ENCODE peak calls at places on chromosomes 3 and 15, in nine cellular contexts. R is MM.1S, T is cardiac muscle cell, V is breast epithelium, A is thoracic aorta, Q is right atrium auricular region, C is fibroblast of lung, B is A549, Y is Caco-2. S is an unnamed sample. For H3K4me1, the result is how much of the 10 kb centered on the place peaks cover.

GRCh38 chr15:57334257-57334656 is 42.0 kb upstream of the CGNL1 start:
- DNase-seq in R (no peak), T (no peak), V (no peak), A (no peak), Q (no peak), C (peak), B (no peak), Y (no peak), S (no peak)

GRCh38 chr15:70053006-70053702 is 44.6 kb downstream of the TLE3 start:
- DNase-seq in R (no peak), T (no peak), V (no peak), A (no peak), Q (no peak), C (no peak), B (no peak), Y (no peak), S (no peak)

GRCh38 chr3:158447408-158447807 is 123.6 kb upstream of the MLF1 start:
- DNase-seq in R (no peak), T (no peak), V (no peak), A (no peak), Q (no peak), C (no peak), B (no peak), Y (no peak), S (no peak)

GRCh38 chr3:190089711-190090110 is 31.0 kb downstream of the P3H2 start:
- DNase-seq in R (no peak), T (no peak), V (no peak), A (no peak), Q (no peak), C (peak), B (no peak), Y (no peak), S (no peak)

GRCh38 chr3:35639251-35640185 is at the start of gene ARPP21:
- DNase-seq in R (peak), T (peak), V (no peak), A (no peak), Q (no peak), C (no peak), B (peak), Y (no peak), S (no peak)

GRCh38 chr3:101868534-101869464 is 19.5 kb downstream of the NFKBIZ start:
- DNase-seq in R (no peak), T (no peak), V (no peak), A (no peak), Q (peak), C (peak), B (no peak), Y (peak), S (no peak)

GRCh38 chr3:124700880-124701684 is 29.2 kb upstream of the UMPS start:
- DNase-seq in R (no peak), T (no peak), V (no peak), A (no peak), Q (no peak), C (peak), B (no peak), Y (peak), S (no peak)

GRCh38 chr15:80456517-80457497 is 52.6 kb downstream of the ARNT2 start:
- DNase-seq in R (no peak), T (no peak), V (no peak), A (no peak), Q (no peak), C (peak), B (no peak), Y (no peak), S (no peak)

GRCh38 chr15:60844431-60845174 is 365.7 kb upstream of the ICE2 start:
- DNase-seq in R (no peak), T (no peak), V (no peak), A (no peak), Q (no peak), C (no peak), B (no peak), Y (no peak), S (no peak)

GRCh38 chr3:46695177-46695961 is 1.9 kb upstream of the ALS2CL start:
- DNase-seq in R (peak), T (no peak), V (no peak), A (no peak), Q (peak), C (no peak), B (peak), Y (peak), S (peak)

GRCh38 chr15:64344651-64345262 is 11.2 kb downstream of the CSNK1G1 start:
- DNase-seq in R (no peak), T (no peak), V (no peak), A (no peak), Q (no peak), C (peak), B (no peak), Y (no peak), S (no peak)

GRCh38 chr3:155391583-155391982 is 98.1 kb upstream of the STRIT1 start:
- DNase-seq in R (no peak), T (no peak), V (peak), A (no peak), Q (no peak), C (peak), B (peak), Y (peak), S (no peak)

GRCh38 chr3:166519443-166519842 is 682.2 kb upstream of the BCHE start:
- DNase-seq in R (no peak), T (no peak), V (no peak), A (no peak), Q (no peak), C (no peak), B (no peak), Y (no peak), S (no peak)

GRCh38 chr15:43776101-43776717 is 557 bp downstream of the ELL3 start:
- DNase-seq in R (no peak), T (peak), V (no peak), A (no peak), Q (no peak), C (no peak), B (no peak), Y (no peak), S (no peak)

GRCh38 chr15:39663684-39664083 is 82.8 kb downstream of the THBS1 start:
- DNase-seq in R (no peak), T (no peak), V (no peak), A (no peak), Q (no peak), C (peak), B (no peak), Y (no peak), S (no peak)

GRCh38 chr15:66287461-66288055 is 5.8 kb upstream of the DIS3L start:
- DNase-seq in R (peak), T (peak), V (no peak), A (no peak), Q (no peak), C (no peak), B (peak), Y (peak), S (no peak)

GRCh38 chr3:30098656-30099454 is 507.5 kb upstream of the TGFBR2 start:
- DNase-seq in R (no peak), T (no peak), V (no peak), A (no peak), Q (no peak), C (peak), B (no peak), Y (no peak), S (no peak)

GRCh38 chr3:120496278-120496975 is 45.6 kb upstream of the FSTL1 start:
- DNase-seq in R (no peak), T (no peak), V (no peak), A (no peak), Q (no peak), C (peak), B (peak), Y (no peak), S (no peak)

GRCh38 chr15:95405447-95405846 is 925.1 kb upstream of the NR2F2 start:
- DNase-seq in R (no peak), T (no peak), V (no peak), A (no peak), Q (no peak), C (peak), B (no peak), Y (no peak), S (no peak)

GRCh38 chr3:112926000-112926399 is 48.9 kb downstream of the CD200R1 start:
- DNase-seq in R (no peak), T (no peak), V (no peak), A (no peak), Q (no peak), C (no peak), B (no peak), Y (no peak), S (no peak)

GRCh38 chr3:112930771-112931170 is 44.1 kb downstream of the CD200R1 start:
- DNase-seq in R (no peak), T (no peak), V (no peak), A (no peak), Q (no peak), C (peak), B (no peak), Y (no peak), S (no peak)

GRCh38 chr3:112925560-112925959 is 49.3 kb downstream of the CD200R1 start:
- DNase-seq in R (no peak), T (no peak), V (no peak), A (no peak), Q (no peak), C (no peak), B (no peak), Y (no peak), S (no peak)
- H3K4me3 ChIP-seq in R (no peak), T (no peak), V (no peak), A (no peak), Q (no peak), C (no peak), B (no peak), Y (no peak), S (no peak)

GRCh38 chr3:71062920-71063767 is 520.4 kb downstream of the FOXP1 start:
- DNase-seq in R (peak), T (no peak), V (no peak), A (no peak), Q (no peak), C (peak), B (no peak), Y (no peak), S (no peak)
- H3K4me1 ChIP-seq in R (under half), T (half or more), V (under half), A (under half), Q (half or more), C (under half), B (half or more), Y (half or more), S (under half)

DNA sequence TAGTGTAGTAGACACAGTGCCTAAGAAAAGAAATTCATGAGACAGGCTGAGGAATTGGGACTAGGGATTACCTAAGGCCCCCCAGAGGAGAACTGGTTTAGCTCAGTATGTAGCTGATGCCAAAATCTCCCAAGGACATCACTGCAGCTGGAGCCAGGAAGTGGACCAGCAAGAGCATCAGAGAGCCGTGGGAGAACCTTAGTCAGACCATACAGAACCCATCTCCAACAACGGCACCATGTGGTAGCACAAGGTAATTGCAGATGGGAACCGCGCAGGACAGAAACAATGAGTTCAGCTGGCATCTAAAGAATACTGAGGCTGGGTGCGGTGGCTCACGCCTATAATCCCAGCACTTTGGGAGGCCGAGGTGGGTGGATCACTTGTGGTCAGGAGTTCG is 81.7 kb downstream of the WNT5A start:
- DNase-seq in R (no peak), T (peak), V (no peak), A (no peak), Q (no peak), C (peak), B (no peak), Y (peak), S (no peak)
- TF ChIP-seq CTCF in R (peak), T (peak), V (no peak), A (no peak), Q (no peak), C (no peak), B (no peak), Y (no peak), S (no peak)

GRCh38 chr3:197952440-197952839 is 2.5 kb downstream of the RPL35A start:
- DNase-seq in R (no peak), T (no peak), V (no peak), A (no peak), Q (no peak), C (no peak), B (no peak), Y (no peak), S (no peak)
- H3K4me3 ChIP-seq in R (no peak), T (no peak), V (no peak), A (no peak), Q (no peak), C (peak), B (no peak), Y (no peak), S (no peak)

GRCh38 chr3:23728651-23729117 is 77.1 kb upstream of the UBE2E1 start:
- DNase-seq in R (no peak), T (no peak), V (no peak), A (no peak), Q (no peak), C (peak), B (no peak), Y (peak), S (no peak)
- H3K4me1 ChIP-seq in R (under half), T (under half), V (under half), A (under half), Q (under half), C (under half), B (under half), Y (under half), S (under half)

GRCh38 chr3:156474560-156475389 is 80.1 kb downstream of the SSR3 start:
- DNase-seq in R (no peak), T (peak), V (no peak), A (no peak), Q (no peak), C (peak), B (peak), Y (peak), S (no peak)
- TF ChIP-seq CTCF in R (peak), T (peak), V (no peak), A (no peak), Q (no peak), C (peak), B (no peak), Y (peak), S (no peak)

GRCh38 chr15:63194291-63194681 is 4.9 kb downstream of the RAB8B start:
- DNase-seq in R (no peak), T (no peak), V (no peak), A (no peak), Q (no peak), C (no peak), B (no peak), Y (no peak), S (no peak)

GRCh38 chr15:63196846-63197245 is 7.4 kb downstream of the RAB8B start:
- DNase-seq in R (no peak), T (no peak), V (no peak), A (no peak), Q (no peak), C (no peak), B (no peak), Y (no peak), S (no peak)

GRCh38 chr15:63197626-63198025 is 8.2 kb downstream of the RAB8B start:
- DNase-seq in R (no peak), T (no peak), V (no peak), A (no peak), Q (no peak), C (no peak), B (no peak), Y (no peak), S (no peak)

GRCh38 chr15:63192604-63193206 is 3.3 kb downstream of the RAB8B start:
- DNase-seq in R (no peak), T (no peak), V (peak), A (no peak), Q (peak), C (no peak), B (no peak), Y (no peak), S (no peak)

GRCh38 chr15:63195257-63196023 is 6.0 kb downstream of the RAB8B start:
- DNase-seq in R (no peak), T (no peak), V (no peak), A (no peak), Q (peak), C (no peak), B (no peak), Y (no peak), S (no peak)
- H3K4me3 ChIP-seq in R (no peak), T (no peak), V (no peak), A (peak), Q (no peak), C (peak), B (no peak), Y (no peak), S (no peak)

S was measured in ascending aorta.